ENCODE peak calls at places on chromosomes 12 and 14, in nine cellular contexts. Y is left cardiac atrium; X is T-helper 2 cell; D is activated T-cell treated with anti-CD3 and anti-CD28 coated beads, Interleukin-2, amount 50 U/mL, for 24 hours; R is stimulated activated CD8-positive, alpha-beta memory T cell treated with anti-CD3 and anti-CD28 coated beads, Interleukin-12 subunit alpha, Interleukin-12 subunit beta, amount 100 ng/mL, for 4 hours; L is sigmoid colon; S is AG08395; O is activated naive CD4-positive, alpha-beta T cell treated with anti-CD3 and anti-CD28 coated beads, Interleukin-2, amount 50 U/mL, for 16 hours; V is A172. E is an unnamed sample.

GRCh38 chr14:63938198-63939005 is 85.6 kb downstream of the SYNE2 start:
- DNase-seq in Y (no peak), X (no peak), D (peak), R (no peak), L (no peak), S (no peak), O (no peak), V (no peak), E (no peak)

GRCh38 chr14:69695664-69696527 is 71.0 kb upstream of the SRSF5 start:
- DNase-seq in Y (no peak), X (no peak), D (no peak), R (no peak), L (no peak), S (peak), O (no peak), V (no peak), E (no peak)

GRCh38 chr14:80987235-80988032 is 32.0 kb downstream of the TSHR start:
- DNase-seq in Y (peak), X (peak), D (peak), R (peak), L (peak), S (peak), O (peak), V (peak), E (no peak)

GRCh38 chr12:27840229-27840999 is 60.4 kb upstream of the MANSC4 start:
- DNase-seq in Y (no peak), X (no peak), D (no peak), R (no peak), L (no peak), S (no peak), O (no peak), V (no peak), E (no peak)

GRCh38 chr14:68008491-68008890 is 188.9 kb downstream of the RAD51B start:
- DNase-seq in Y (no peak), X (no peak), D (no peak), R (no peak), L (no peak), S (no peak), O (no peak), V (peak), E (no peak)

GRCh38 chr14:71701990-71702389 is 230.2 kb upstream of the RGS6 start:
- DNase-seq in Y (no peak), X (no peak), D (no peak), R (no peak), L (no peak), S (no peak), O (no peak), V (no peak), E (no peak)

GRCh38 chr12:66051361-66051760 is 79.2 kb downstream of the LLPH start:
- DNase-seq in Y (no peak), X (no peak), D (no peak), R (no peak), L (no peak), S (no peak), O (no peak), V (no peak), E (no peak)

GRCh38 chr14:55760801-55761200 is 180.8 kb downstream of the KTN1 start:
- DNase-seq in Y (no peak), X (no peak), D (no peak), R (no peak), L (no peak), S (no peak), O (no peak), V (no peak), E (no peak)

GRCh38 chr14:96038558-96038919 is 623 bp upstream of the C14orf132 start:
- DNase-seq in Y (no peak), X (no peak), D (peak), R (no peak), L (no peak), S (no peak), O (no peak), V (no peak), E (no peak)

GRCh38 chr12:124740691-124741137 is 123.0 kb downstream of the SCARB1 start:
- DNase-seq in Y (peak), X (no peak), D (peak), R (no peak), L (peak), S (no peak), O (no peak), V (peak), E (no peak)

GRCh38 chr12:43237238-43237879 is 314.6 kb downstream of the ADAMTS20 start:
- DNase-seq in Y (no peak), X (no peak), D (no peak), R (no peak), L (no peak), S (no peak), O (no peak), V (no peak), E (no peak)

GRCh38 chr14:94685166-94685581 is 73.0 kb downstream of the SERPINA3 start:
- DNase-seq in Y (no peak), X (no peak), D (no peak), R (no peak), L (peak), S (no peak), O (no peak), V (no peak), E (peak)

GRCh38 chr12:54417712-54418440 is 1.2 kb downstream of the ITGA5 start:
- DNase-seq in Y (peak), X (no peak), D (peak), R (no peak), L (peak), S (no peak), O (no peak), V (no peak), E (no peak)

GRCh38 chr12:27158322-27158721 is 75.9 kb upstream of the C12orf71 start:
- DNase-seq in Y (no peak), X (no peak), D (no peak), R (no peak), L (no peak), S (no peak), O (no peak), V (no peak), E (no peak)

GRCh38 chr14:99038401-99038800 is 233.6 kb downstream of the BCL11B start:
- DNase-seq in Y (no peak), X (no peak), D (no peak), R (no peak), L (no peak), S (peak), O (no peak), V (peak), E (no peak)

E was measured in RWPE2.